ENCODE peak calls at places on chromosome 10, in ten cellular contexts. One of them, this sample, is unnamed. For H3K36me3, the result is how much of the 10 kb centered on the place peaks cover.

GRCh38 chr10:11595395-11595692 is 16.1 kb downstream of the USP6NL start:
- DNase-seq in PC-3: no peak
- DNase-seq in Panc1: no peak
- DNase-seq in mucosa of descending colon: no peak
- DNase-seq in aorta: no peak
- DNase-seq in heart right ventricle: no peak
- DNase-seq in SJCRH30: no peak
- DNase-seq in tibial nerve: no peak
- DNase-seq in fibroblast of lung: peak
- DNase-seq in left ventricle myocardium inferior: no peak
- DNase-seq in this sample: no peak

GRCh38 chr10:18333616-18334015 is 193.4 kb downstream of the CACNB2 start:
- DNase-seq in tibial nerve: no peak
- DNase-seq in mucosa of descending colon: no peak
- DNase-seq in left ventricle myocardium inferior: no peak
- DNase-seq in Panc1: no peak
- DNase-seq in aorta: no peak
- DNase-seq in heart right ventricle: no peak
- DNase-seq in PC-3: no peak
- DNase-seq in SJCRH30: no peak
- DNase-seq in fibroblast of lung: peak
- DNase-seq in this sample: no peak

GRCh38 chr10:99630991-99631390 is 10.8 kb upstream of the SLC25A28 start:
- DNase-seq in mucosa of descending colon: no peak
- DNase-seq in aorta: no peak
- DNase-seq in SJCRH30: no peak
- DNase-seq in fibroblast of lung: no peak
- DNase-seq in left ventricle myocardium inferior: no peak
- DNase-seq in PC-3: no peak
- DNase-seq in Panc1: no peak
- DNase-seq in tibial nerve: no peak
- DNase-seq in heart right ventricle: no peak
- DNase-seq in this sample: no peak

GRCh38 chr10:122796796-122797195 is 48.9 kb downstream of the CUZD1 start:
- DNase-seq in PC-3: no peak
- DNase-seq in aorta: no peak
- DNase-seq in Panc1: no peak
- DNase-seq in mucosa of descending colon: no peak
- DNase-seq in heart right ventricle: no peak
- DNase-seq in tibial nerve: no peak
- DNase-seq in SJCRH30: no peak
- DNase-seq in left ventricle myocardium inferior: no peak
- DNase-seq in fibroblast of lung: no peak
- DNase-seq in this sample: no peak

GRCh38 chr10:131644864-131645658 is 255.7 kb upstream of the PPP2R2D start:
- DNase-seq in left ventricle myocardium inferior: no peak
- DNase-seq in mucosa of descending colon: no peak
- DNase-seq in Panc1: no peak
- DNase-seq in aorta: no peak
- DNase-seq in heart right ventricle: no peak
- DNase-seq in tibial nerve: no peak
- DNase-seq in SJCRH30: no peak
- DNase-seq in PC-3: no peak
- DNase-seq in fibroblast of lung: no peak
- DNase-seq in this sample: no peak

GRCh38 chr10:75851946-75852345 is 420.5 kb downstream of the LRMDA start:
- DNase-seq in aorta: no peak
- DNase-seq in Panc1: no peak
- DNase-seq in heart right ventricle: no peak
- DNase-seq in tibial nerve: no peak
- DNase-seq in mucosa of descending colon: no peak
- DNase-seq in PC-3: no peak
- DNase-seq in left ventricle myocardium inferior: no peak
- DNase-seq in SJCRH30: no peak
- DNase-seq in fibroblast of lung: no peak
- DNase-seq in this sample: no peak

GRCh38 chr10:124249812-124250432 is 156.5 kb upstream of the CHST15 start:
- DNase-seq in SJCRH30: no peak
- DNase-seq in heart right ventricle: no peak
- DNase-seq in tibial nerve: no peak
- DNase-seq in left ventricle myocardium inferior: no peak
- DNase-seq in Panc1: no peak
- DNase-seq in aorta: no peak
- DNase-seq in fibroblast of lung: no peak
- DNase-seq in PC-3: peak
- DNase-seq in mucosa of descending colon: no peak
- DNase-seq in this sample: no peak

GRCh38 chr10:95783741-95784140 is 27.8 kb downstream of the ENTPD1 start:
- DNase-seq in tibial nerve: no peak
- DNase-seq in left ventricle myocardium inferior: no peak
- DNase-seq in aorta: no peak
- DNase-seq in PC-3: no peak
- DNase-seq in SJCRH30: no peak
- DNase-seq in mucosa of descending colon: no peak
- DNase-seq in heart right ventricle: no peak
- DNase-seq in Panc1: no peak
- DNase-seq in fibroblast of lung: no peak
- DNase-seq in this sample: no peak

GRCh38 chr10:14474656-14475055 is 143.9 kb upstream of the FRMD4A start:
- DNase-seq in SJCRH30: peak
- DNase-seq in PC-3: no peak
- DNase-seq in mucosa of descending colon: no peak
- DNase-seq in Panc1: no peak
- DNase-seq in left ventricle myocardium inferior: peak
- DNase-seq in tibial nerve: no peak
- DNase-seq in fibroblast of lung: peak
- DNase-seq in heart right ventricle: peak
- DNase-seq in aorta: no peak
- DNase-seq in this sample: no peak

GRCh38 chr10:79328737-79329504 is 18.3 kb upstream of the PPIF start:
- DNase-seq in SJCRH30: no peak
- DNase-seq in PC-3: peak
- DNase-seq in Panc1: no peak
- DNase-seq in heart right ventricle: no peak
- DNase-seq in aorta: no peak
- DNase-seq in fibroblast of lung: no peak
- DNase-seq in mucosa of descending colon: peak
- DNase-seq in tibial nerve: no peak
- DNase-seq in left ventricle myocardium inferior: no peak
- DNase-seq in this sample: no peak

GRCh38 chr10:986881-987634 is 1.2 kb upstream of the GTPBP4 start:
- DNase-seq in heart right ventricle: no peak
- DNase-seq in Panc1: no peak
- DNase-seq in left ventricle myocardium inferior: no peak
- DNase-seq in tibial nerve: no peak
- DNase-seq in fibroblast of lung: peak
- DNase-seq in PC-3: peak
- DNase-seq in SJCRH30: no peak
- DNase-seq in mucosa of descending colon: no peak
- DNase-seq in aorta: no peak
- DNase-seq in this sample: no peak

GRCh38 chr10:48518412-48518811 is 86.5 kb downstream of the ARHGAP22 start:
- DNase-seq in SJCRH30: no peak
- DNase-seq in PC-3: no peak
- DNase-seq in mucosa of descending colon: no peak
- DNase-seq in tibial nerve: no peak
- DNase-seq in fibroblast of lung: no peak
- DNase-seq in left ventricle myocardium inferior: no peak
- DNase-seq in heart right ventricle: no peak
- DNase-seq in aorta: no peak
- DNase-seq in Panc1: no peak
- DNase-seq in this sample: no peak

GRCh38 chr10:96664563-96664962 is 55.8 kb downstream of the PIK3AP1 start:
- DNase-seq in Panc1: no peak
- DNase-seq in PC-3: no peak
- DNase-seq in heart right ventricle: no peak
- DNase-seq in left ventricle myocardium inferior: no peak
- DNase-seq in tibial nerve: no peak
- DNase-seq in SJCRH30: no peak
- DNase-seq in aorta: no peak
- DNase-seq in fibroblast of lung: no peak
- DNase-seq in mucosa of descending colon: no peak
- DNase-seq in this sample: no peak

GRCh38 chr10:97578171-97578844 is 5.7 kb downstream of the ANKRD2 start:
- DNase-seq in SJCRH30: no peak
- DNase-seq in aorta: no peak
- DNase-seq in tibial nerve: no peak
- DNase-seq in heart right ventricle: no peak
- DNase-seq in Panc1: no peak
- DNase-seq in PC-3: no peak
- DNase-seq in fibroblast of lung: no peak
- DNase-seq in mucosa of descending colon: no peak
- DNase-seq in left ventricle myocardium inferior: no peak
- DNase-seq in this sample: no peak

DNA sequence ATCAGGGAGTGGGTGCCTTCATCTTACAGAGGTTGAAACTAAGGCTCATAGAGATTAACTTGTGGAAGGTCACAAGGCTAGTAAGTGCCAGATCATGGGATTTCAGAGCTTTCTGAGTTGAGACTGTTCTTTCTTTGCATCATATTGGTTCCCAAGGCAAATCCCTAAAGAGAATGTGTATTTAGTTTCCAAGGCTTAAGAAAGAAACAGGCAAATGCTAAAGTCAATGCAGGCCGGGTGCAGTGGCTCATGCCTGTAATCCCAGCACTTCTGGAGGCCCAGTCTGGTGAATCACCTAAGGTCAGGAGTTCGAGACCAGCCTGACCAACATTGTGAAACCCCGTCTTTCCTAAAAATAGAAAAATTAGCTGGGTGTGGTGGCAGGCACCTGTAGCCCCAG is 19.8 kb downstream of the CDK1 start:
- DNase-seq in left ventricle myocardium inferior: no peak
- DNase-seq in PC-3: peak
- DNase-seq in fibroblast of lung: peak
- DNase-seq in tibial nerve: no peak
- DNase-seq in aorta: no peak
- DNase-seq in mucosa of descending colon: no peak
- DNase-seq in heart right ventricle: no peak
- DNase-seq in SJCRH30: no peak
- DNase-seq in Panc1: no peak
- DNase-seq in this sample: no peak
- H3K36me3 ChIP-seq in left ventricle myocardium inferior: under half
- H3K36me3 ChIP-seq in PC-3: under half
- H3K36me3 ChIP-seq in fibroblast of lung: under half
- H3K36me3 ChIP-seq in tibial nerve: under half
- H3K36me3 ChIP-seq in aorta: under half
- H3K36me3 ChIP-seq in mucosa of descending colon: under half
- H3K36me3 ChIP-seq in heart right ventricle: under half
- H3K36me3 ChIP-seq in SJCRH30: half or more
- H3K36me3 ChIP-seq in Panc1: under half
- H3K36me3 ChIP-seq in this sample: under half

GRCh38 chr10:68955414-68955785 is 570 bp upstream of the DDX21 start:
- DNase-seq in aorta: no peak
- DNase-seq in mucosa of descending colon: no peak
- DNase-seq in tibial nerve: no peak
- DNase-seq in Panc1: no peak
- DNase-seq in left ventricle myocardium inferior: no peak
- DNase-seq in heart right ventricle: no peak
- DNase-seq in SJCRH30: peak
- DNase-seq in PC-3: no peak
- DNase-seq in fibroblast of lung: no peak
- DNase-seq in this sample: no peak
- H3K36me3 ChIP-seq in aorta: under half
- H3K36me3 ChIP-seq in mucosa of descending colon: under half
- H3K36me3 ChIP-seq in tibial nerve: under half
- H3K36me3 ChIP-seq in Panc1: under half
- H3K36me3 ChIP-seq in left ventricle myocardium inferior: under half
- H3K36me3 ChIP-seq in heart right ventricle: under half
- H3K36me3 ChIP-seq in SJCRH30: under half
- H3K36me3 ChIP-seq in PC-3: under half
- H3K36me3 ChIP-seq in fibroblast of lung: under half
- H3K36me3 ChIP-seq in this sample: under half

GRCh38 chr10:3129581-3130340 is 42.8 kb downstream of the PITRM1 start:
- DNase-seq in aorta: peak
- DNase-seq in mucosa of descending colon: peak
- DNase-seq in tibial nerve: no peak
- DNase-seq in heart right ventricle: no peak
- DNase-seq in left ventricle myocardium inferior: no peak
- DNase-seq in SJCRH30: no peak
- DNase-seq in Panc1: no peak
- DNase-seq in PC-3: no peak
- DNase-seq in fibroblast of lung: no peak
- DNase-seq in this sample: no peak

GRCh38 chr10:3126249-3126648 is 46.3 kb downstream of the PITRM1 start:
- DNase-seq in heart right ventricle: no peak
- DNase-seq in Panc1: no peak
- DNase-seq in SJCRH30: peak
- DNase-seq in mucosa of descending colon: peak
- DNase-seq in left ventricle myocardium inferior: no peak
- DNase-seq in PC-3: no peak
- DNase-seq in aorta: peak
- DNase-seq in fibroblast of lung: no peak
- DNase-seq in tibial nerve: no peak
- DNase-seq in this sample: no peak

GRCh38 chr10:3126741-3127342 is 45.7 kb downstream of the PITRM1 start:
- DNase-seq in heart right ventricle: peak
- DNase-seq in PC-3: no peak
- DNase-seq in mucosa of descending colon: peak
- DNase-seq in left ventricle myocardium inferior: peak
- DNase-seq in fibroblast of lung: no peak
- DNase-seq in tibial nerve: no peak
- DNase-seq in Panc1: no peak
- DNase-seq in SJCRH30: peak
- DNase-seq in aorta: peak
- DNase-seq in this sample: peak

GRCh38 chr10:3127921-3128320 is 44.7 kb downstream of the PITRM1 start:
- DNase-seq in fibroblast of lung: no peak
- DNase-seq in aorta: peak
- DNase-seq in SJCRH30: no peak
- DNase-seq in Panc1: no peak
- DNase-seq in tibial nerve: no peak
- DNase-seq in mucosa of descending colon: peak
- DNase-seq in heart right ventricle: no peak
- DNase-seq in PC-3: no peak
- DNase-seq in left ventricle myocardium inferior: no peak
- DNase-seq in this sample: no peak

GRCh38 chr10:3128379-3129130 is 44.0 kb downstream of the PITRM1 start:
- DNase-seq in Panc1: no peak
- DNase-seq in aorta: peak
- DNase-seq in heart right ventricle: no peak
- DNase-seq in tibial nerve: no peak
- DNase-seq in SJCRH30: no peak
- DNase-seq in PC-3: no peak
- DNase-seq in mucosa of descending colon: peak
- DNase-seq in fibroblast of lung: no peak
- DNase-seq in left ventricle myocardium inferior: no peak
- DNase-seq in this sample: no peak
- H3K36me3 ChIP-seq in Panc1: under half
- H3K36me3 ChIP-seq in aorta: under half
- H3K36me3 ChIP-seq in heart right ventricle: under half
- H3K36me3 ChIP-seq in tibial nerve: under half
- H3K36me3 ChIP-seq in SJCRH30: under half
- H3K36me3 ChIP-seq in PC-3: under half
- H3K36me3 ChIP-seq in mucosa of descending colon: under half
- H3K36me3 ChIP-seq in fibroblast of lung: under half
- H3K36me3 ChIP-seq in left ventricle myocardium inferior: half or more
- H3K36me3 ChIP-seq in this sample: under half

DNA sequence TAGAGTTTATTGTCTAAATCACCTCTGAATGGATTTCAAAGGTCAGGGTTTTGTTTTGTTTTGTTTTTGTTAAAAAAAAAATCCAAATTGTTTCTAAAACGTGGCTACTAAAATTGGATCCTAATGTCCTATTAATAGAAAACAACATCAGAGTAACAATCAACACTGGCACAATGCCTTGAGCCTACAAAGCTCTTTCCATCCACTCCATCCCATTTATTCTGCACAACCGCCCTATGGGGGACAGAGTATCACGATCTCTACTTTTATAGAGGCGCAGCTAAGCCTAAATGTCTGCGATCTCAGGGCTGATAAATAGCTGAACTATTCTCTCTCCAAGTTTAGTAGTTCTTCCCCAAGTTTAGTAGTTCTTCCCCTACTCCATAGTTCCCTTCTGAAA is 78.8 kb downstream of the FGFR2 start:
- DNase-seq in SJCRH30: no peak
- DNase-seq in Panc1: no peak
- DNase-seq in aorta: no peak
- DNase-seq in left ventricle myocardium inferior: no peak
- DNase-seq in heart right ventricle: no peak
- DNase-seq in tibial nerve: no peak
- DNase-seq in fibroblast of lung: no peak
- DNase-seq in mucosa of descending colon: no peak
- DNase-seq in PC-3: no peak
- DNase-seq in this sample: no peak
- H3K36me3 ChIP-seq in SJCRH30: under half
- H3K36me3 ChIP-seq in Panc1: under half
- H3K36me3 ChIP-seq in aorta: under half
- H3K36me3 ChIP-seq in left ventricle myocardium inferior: under half
- H3K36me3 ChIP-seq in heart right ventricle: under half
- H3K36me3 ChIP-seq in tibial nerve: under half
- H3K36me3 ChIP-seq in fibroblast of lung: under half
- H3K36me3 ChIP-seq in mucosa of descending colon: under half
- H3K36me3 ChIP-seq in PC-3: under half
- H3K36me3 ChIP-seq in this sample: under half